ENCODE peak calls at places on chromosomes 7 and 10, in eight cellular contexts. Q, O, S, X, I, R, K and F are unnamed samples.

GRCh38 chr10:120983721-120984120 is 132.6 kb downstream of the WDR11 start:
- DNase-seq in Q (no peak), O (no peak), S (no peak), X (no peak), I (no peak), R (no peak), K (no peak), F (no peak)

GRCh38 chr10:26468691-26469090 is 30.6 kb downstream of the APBB1IP start:
- DNase-seq in Q (no peak), O (no peak), S (peak), X (no peak), I (no peak), R (no peak), K (no peak), F (peak)

GRCh38 chr7:158275711-158276413 is 311.8 kb downstream of the PTPRN2 start:
- DNase-seq in Q (no peak), O (no peak), S (no peak), X (no peak), I (no peak), R (no peak), K (no peak), F (no peak)

GRCh38 chr10:44316187-44316921 is 68.5 kb downstream of the CXCL12 start:
- DNase-seq in Q (peak), O (no peak), S (no peak), X (no peak), I (no peak), R (peak), K (no peak), F (no peak)

GRCh38 chr10:13161267-13162012 is at the start of gene MCM10:
- DNase-seq in Q (peak), O (peak), S (peak), X (peak), I (peak), R (peak), K (peak), F (peak)

GRCh38 chr10:5284311-5285057 is 80.3 kb upstream of the UCN3 start:
- DNase-seq in Q (no peak), O (no peak), S (no peak), X (no peak), I (no peak), R (no peak), K (no peak), F (peak)

GRCh38 chr7:121313220-121313792 is 15.5 kb upstream of the WNT16 start:
- DNase-seq in Q (no peak), O (no peak), S (no peak), X (no peak), I (no peak), R (no peak), K (no peak), F (no peak)

GRCh38 chr10:13743101-13743693 is 156.4 kb downstream of the PRPF18 start:
- DNase-seq in Q (no peak), O (no peak), S (no peak), X (no peak), I (no peak), R (no peak), K (no peak), F (no peak)

GRCh38 chr10:69160809-69161225 is 19.2 kb upstream of the SUPV3L1 start:
- DNase-seq in Q (no peak), O (no peak), S (no peak), X (no peak), I (no peak), R (no peak), K (no peak), F (no peak)

GRCh38 chr7:20783131-20783715 is 3.5 kb downstream of the SP8 start:
- DNase-seq in Q (no peak), O (no peak), S (no peak), X (no peak), I (no peak), R (no peak), K (no peak), F (no peak)

GRCh38 chr7:6640246-6640721 is 3.2 kb downstream of the ZNF316 start:
- DNase-seq in Q (peak), O (no peak), S (no peak), X (no peak), I (no peak), R (peak), K (no peak), F (no peak)

GRCh38 chr7:1532456-1533254 is 2.2 kb downstream of the MAFK start:
- DNase-seq in Q (no peak), O (no peak), S (no peak), X (peak), I (no peak), R (no peak), K (peak), F (peak)

GRCh38 chr7:12257582-12257981 is 46.5 kb downstream of the TMEM106B start:
- DNase-seq in Q (no peak), O (no peak), S (no peak), X (peak), I (no peak), R (no peak), K (no peak), F (no peak)

GRCh38 chr7:110283056-110283455 is 807.9 kb upstream of the LRRN3 start:
- DNase-seq in Q (no peak), O (no peak), S (no peak), X (no peak), I (no peak), R (no peak), K (no peak), F (no peak)
- TF ChIP-seq CTCF in Q (no peak), O (no peak), S (no peak), X (no peak), I (no peak), R (no peak), K (no peak), F (no peak)

GRCh38 chr7:145360511-145361100 is 524.8 kb upstream of the TPK1 start:
- DNase-seq in Q (no peak), O (no peak), S (no peak), X (no peak), I (no peak), R (no peak), K (no peak), F (no peak)
- TF ChIP-seq CTCF in Q (no peak), O (no peak), S (no peak), X (no peak), I (no peak), R (no peak), K (no peak), F (no peak)

GRCh38 chr10:116852246-116852645 is 2.9 kb downstream of the ENO4 start:
- DNase-seq in Q (no peak), O (no peak), S (no peak), X (no peak), I (no peak), R (no peak), K (no peak), F (no peak)
- TF ChIP-seq CTCF in Q (no peak), O (no peak), S (no peak), X (no peak), I (no peak), R (no peak), K (no peak), F (no peak)

DNA sequence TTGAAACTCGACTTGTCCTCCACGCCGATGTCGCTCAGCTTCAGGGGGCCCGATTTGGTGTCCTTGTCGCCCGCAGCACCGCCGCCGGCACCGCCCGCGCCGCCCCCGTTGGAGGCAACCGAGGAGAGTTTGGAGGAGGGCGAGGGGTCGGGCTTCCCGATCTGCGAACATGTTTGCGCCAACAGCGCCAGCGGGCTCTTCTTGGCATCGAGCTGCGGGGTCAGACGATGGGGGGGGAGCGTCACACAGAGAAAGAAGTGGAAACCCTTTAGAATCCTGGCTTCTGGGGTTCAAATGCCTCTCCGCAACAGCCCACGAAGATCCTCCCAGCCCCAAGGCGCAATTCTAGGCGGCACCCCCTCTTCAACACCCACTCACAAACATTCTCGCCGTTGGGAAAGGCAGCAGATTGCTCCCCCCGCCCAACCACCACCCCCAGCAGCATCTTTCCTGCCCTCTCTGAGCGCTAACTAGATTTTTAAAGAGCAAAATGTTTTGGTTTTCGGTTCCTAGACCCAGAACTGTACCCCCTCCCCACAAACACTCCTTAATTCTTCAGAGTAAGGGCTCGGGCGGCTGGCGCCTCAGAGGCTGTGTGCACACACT is 1.3 kb downstream of the ZNF503 start:
- DNase-seq in Q (peak), O (peak), S (no peak), X (no peak), I (no peak), R (no peak), K (no peak), F (no peak)
- TF ChIP-seq CTCF in Q (no peak), O (no peak), S (no peak), X (no peak), I (no peak), R (no peak), K (no peak), F (no peak)

GRCh38 chr10:35613597-35614226 is 8.6 kb downstream of the GJD4 start:
- DNase-seq in Q (peak), O (peak), S (no peak), X (no peak), I (no peak), R (no peak), K (no peak), F (no peak)
- TF ChIP-seq CTCF in Q (peak), O (peak), S (no peak), X (no peak), I (no peak), R (no peak), K (no peak), F (no peak)

DNA sequence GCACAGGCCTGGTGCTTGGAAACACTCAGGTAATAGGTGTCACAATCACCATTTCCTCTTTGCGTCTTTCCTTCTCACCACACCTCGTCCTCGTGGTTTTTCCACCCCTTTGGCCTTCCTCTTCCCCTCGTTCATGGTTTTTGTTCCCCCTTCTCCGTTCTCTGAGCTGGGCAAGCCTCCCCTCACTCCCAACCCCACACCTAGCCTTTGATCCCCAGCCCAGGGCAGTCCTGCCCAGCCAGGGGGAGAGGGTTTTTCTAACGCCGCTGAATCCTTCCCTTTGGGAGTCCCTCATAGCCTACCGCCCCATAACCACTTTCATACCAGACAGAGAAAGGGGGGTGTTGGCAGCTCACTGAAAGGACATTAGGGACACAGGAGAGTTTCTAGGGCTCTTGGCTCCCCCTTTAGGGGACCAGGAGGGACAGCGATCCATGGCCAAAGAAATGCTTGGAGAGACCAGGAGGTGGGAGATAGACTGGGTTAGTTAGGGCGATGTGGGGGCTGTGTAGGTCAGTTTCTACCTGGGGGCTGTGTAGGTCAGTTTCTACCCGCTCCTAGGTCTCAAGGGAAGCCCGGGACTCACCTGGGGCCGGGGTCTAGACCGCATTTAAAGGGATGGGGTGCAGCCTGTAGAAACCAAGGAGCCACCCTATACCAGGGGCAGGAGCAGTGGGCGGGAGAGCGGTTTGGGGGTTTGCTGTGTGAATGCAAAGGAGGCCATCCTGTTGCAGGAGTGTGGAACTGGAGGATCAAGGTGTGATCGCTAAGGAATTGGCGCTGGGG is 1.4 kb downstream of the EPHB4 start:
- DNase-seq in Q (peak), O (peak), S (no peak), X (no peak), I (no peak), R (no peak), K (no peak), F (no peak)
- TF ChIP-seq CTCF in Q (peak), O (peak), S (no peak), X (no peak), I (no peak), R (peak), K (no peak), F (no peak)